ENCODE peak calls at places on chromosomes 13 and 19, in seven cellular contexts. One of them, this sample, is unnamed. For H3K4me1 and H3K36me3, the result is how much of the 10 kb centered on the place peaks cover.

GRCh38 chr19:2661615-2662014 is 40.9 kb downstream of the GNG7 start:
- DNase-seq in aorta: no peak
- DNase-seq in ovary: no peak
- DNase-seq in heart left ventricle: no peak
- DNase-seq in heart right ventricle: no peak
- DNase-seq in HCT116: peak
- DNase-seq in IMR-90: no peak
- DNase-seq in this sample: no peak

GRCh38 chr19:55158848-55159793 is 1.6 kb upstream of the TNNI3 start:
- DNase-seq in ovary: no peak
- DNase-seq in IMR-90: no peak
- DNase-seq in aorta: no peak
- DNase-seq in HCT116: no peak
- DNase-seq in heart right ventricle: peak
- DNase-seq in heart left ventricle: peak
- DNase-seq in this sample: no peak

GRCh38 chr19:38401148-38401547 is 1.7 kb upstream of the FAM98C start:
- DNase-seq in heart right ventricle: no peak
- DNase-seq in aorta: no peak
- DNase-seq in heart left ventricle: no peak
- DNase-seq in IMR-90: peak
- DNase-seq in HCT116: no peak
- DNase-seq in ovary: no peak
- DNase-seq in this sample: no peak

GRCh38 chr13:59914556-59914955 is 249.2 kb downstream of the DIAPH3 start:
- DNase-seq in aorta: no peak
- DNase-seq in ovary: no peak
- DNase-seq in heart left ventricle: no peak
- DNase-seq in HCT116: no peak
- DNase-seq in IMR-90: peak
- DNase-seq in heart right ventricle: no peak
- DNase-seq in this sample: no peak

GRCh38 chr19:42246143-42246868 is 3.9 kb upstream of the GSK3A start:
- DNase-seq in heart right ventricle: peak
- DNase-seq in aorta: peak
- DNase-seq in HCT116: no peak
- DNase-seq in heart left ventricle: peak
- DNase-seq in ovary: peak
- DNase-seq in IMR-90: peak
- DNase-seq in this sample: peak

GRCh38 chr13:42022796-42023493 is 25.5 kb upstream of the DGKH start:
- DNase-seq in aorta: no peak
- DNase-seq in heart right ventricle: no peak
- DNase-seq in ovary: no peak
- DNase-seq in HCT116: no peak
- DNase-seq in heart left ventricle: no peak
- DNase-seq in IMR-90: no peak
- DNase-seq in this sample: no peak

GRCh38 chr19:34411216-34411615 is 7.0 kb downstream of the PDCD2L start:
- DNase-seq in aorta: no peak
- DNase-seq in heart left ventricle: no peak
- DNase-seq in heart right ventricle: no peak
- DNase-seq in IMR-90: no peak
- DNase-seq in ovary: no peak
- DNase-seq in HCT116: no peak
- DNase-seq in this sample: no peak

GRCh38 chr13:56349866-56350265 is 790.9 kb upstream of the PRR20A start:
- DNase-seq in ovary: no peak
- DNase-seq in IMR-90: no peak
- DNase-seq in HCT116: no peak
- DNase-seq in aorta: no peak
- DNase-seq in heart left ventricle: no peak
- DNase-seq in heart right ventricle: no peak
- DNase-seq in this sample: no peak

GRCh38 chr13:37481005-37481857 is 117.3 kb downstream of the POSTN start:
- DNase-seq in ovary: no peak
- DNase-seq in aorta: no peak
- DNase-seq in IMR-90: peak
- DNase-seq in heart right ventricle: no peak
- DNase-seq in HCT116: no peak
- DNase-seq in heart left ventricle: no peak
- DNase-seq in this sample: no peak

GRCh38 chr13:75222031-75222430 is 259.9 kb downstream of the TBC1D4 start:
- DNase-seq in aorta: no peak
- DNase-seq in IMR-90: peak
- DNase-seq in heart right ventricle: no peak
- DNase-seq in ovary: no peak
- DNase-seq in HCT116: no peak
- DNase-seq in heart left ventricle: no peak
- DNase-seq in this sample: no peak

GRCh38 chr19:49019242-49019932 is 2.5 kb upstream of the LHB start:
- DNase-seq in heart right ventricle: peak
- DNase-seq in ovary: peak
- DNase-seq in heart left ventricle: peak
- DNase-seq in HCT116: peak
- DNase-seq in IMR-90: peak
- DNase-seq in aorta: peak
- DNase-seq in this sample: peak

GRCh38 chr13:110677731-110678545 is 28.0 kb downstream of the CARS2 start:
- DNase-seq in heart right ventricle: no peak
- DNase-seq in IMR-90: peak
- DNase-seq in heart left ventricle: no peak
- DNase-seq in HCT116: no peak
- DNase-seq in ovary: no peak
- DNase-seq in aorta: no peak
- DNase-seq in this sample: no peak

GRCh38 chr13:73521291-73521626 is 462.5 kb downstream of the KLF5 start:
- DNase-seq in heart right ventricle: no peak
- DNase-seq in ovary: no peak
- DNase-seq in aorta: no peak
- DNase-seq in IMR-90: no peak
- DNase-seq in heart left ventricle: no peak
- DNase-seq in HCT116: no peak
- DNase-seq in this sample: no peak
- H3K4me3 ChIP-seq in heart right ventricle: no peak
- H3K4me3 ChIP-seq in ovary: no peak
- H3K4me3 ChIP-seq in aorta: no peak
- H3K4me3 ChIP-seq in IMR-90: no peak
- H3K4me3 ChIP-seq in heart left ventricle: no peak
- H3K4me3 ChIP-seq in HCT116: no peak
- H3K4me3 ChIP-seq in this sample: no peak

DNA sequence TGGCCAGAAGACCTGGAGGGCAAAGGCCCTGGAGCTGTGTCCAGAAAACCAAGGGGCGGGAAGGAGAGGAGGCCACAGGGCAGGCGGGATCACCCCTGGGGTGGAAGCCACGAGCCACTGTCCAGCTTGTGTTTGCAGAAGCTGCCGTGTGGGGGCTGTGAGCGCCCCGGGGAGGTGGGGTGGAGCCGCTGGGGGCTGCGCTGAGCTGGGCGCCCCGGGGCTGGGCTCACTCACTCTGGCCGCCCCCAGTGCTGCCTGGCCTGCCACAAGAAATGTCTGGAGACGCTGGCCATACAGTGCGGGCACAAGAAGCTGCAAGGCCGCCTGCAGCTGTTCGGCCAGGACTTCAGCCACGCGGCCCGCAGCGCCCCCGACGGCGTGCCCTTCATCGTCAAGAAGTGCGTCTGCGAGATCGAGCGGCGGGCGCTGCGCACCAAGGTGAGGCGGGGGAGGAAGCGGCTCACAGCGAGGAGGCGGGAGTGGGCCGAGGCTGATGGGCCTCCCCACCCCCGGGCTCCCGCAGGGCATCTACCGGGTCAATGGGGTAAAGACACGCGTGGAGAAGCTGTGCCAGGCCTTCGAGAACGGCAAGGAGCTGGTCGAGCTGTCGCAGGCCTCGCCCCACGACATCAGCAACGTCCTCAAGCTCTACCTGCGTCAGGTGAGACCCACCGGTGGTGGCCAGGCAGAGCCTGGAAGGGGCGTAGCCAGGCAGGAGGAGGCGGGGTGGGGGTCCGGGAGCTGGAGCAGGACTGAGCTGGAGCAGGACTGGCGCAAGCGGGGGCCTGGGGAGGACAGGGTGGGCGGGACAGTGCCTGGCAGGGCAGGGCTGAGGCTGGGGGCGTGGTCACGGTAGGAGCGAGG is 13.6 kb downstream of the POLR2E start:
- DNase-seq in heart right ventricle: peak
- DNase-seq in aorta: peak
- DNase-seq in ovary: peak
- DNase-seq in heart left ventricle: no peak
- DNase-seq in IMR-90: no peak
- DNase-seq in HCT116: no peak
- DNase-seq in this sample: no peak
- H3K4me1 ChIP-seq in heart right ventricle: under half
- H3K4me1 ChIP-seq in aorta: under half
- H3K4me1 ChIP-seq in ovary: under half
- H3K4me1 ChIP-seq in heart left ventricle: under half
- H3K4me1 ChIP-seq in IMR-90: under half
- H3K4me1 ChIP-seq in HCT116: under half
- H3K4me1 ChIP-seq in this sample: under half

GRCh38 chr13:51420681-51421476 is 32.0 kb downstream of the INTS6 start:
- DNase-seq in aorta: no peak
- DNase-seq in HCT116: no peak
- DNase-seq in heart left ventricle: no peak
- DNase-seq in heart right ventricle: no peak
- DNase-seq in IMR-90: no peak
- DNase-seq in ovary: no peak
- DNase-seq in this sample: no peak

GRCh38 chr13:51417716-51418115 is 35.1 kb downstream of the INTS6 start:
- DNase-seq in HCT116: no peak
- DNase-seq in heart right ventricle: no peak
- DNase-seq in aorta: no peak
- DNase-seq in ovary: no peak
- DNase-seq in heart left ventricle: no peak
- DNase-seq in IMR-90: no peak
- DNase-seq in this sample: no peak

GRCh38 chr13:51419015-51419636 is 33.7 kb downstream of the INTS6 start:
- DNase-seq in HCT116: no peak
- DNase-seq in IMR-90: no peak
- DNase-seq in heart right ventricle: no peak
- DNase-seq in aorta: no peak
- DNase-seq in ovary: no peak
- DNase-seq in heart left ventricle: no peak
- DNase-seq in this sample: no peak

GRCh38 chr13:51412431-51412830 is 40.4 kb downstream of the INTS6 start:
- DNase-seq in ovary: no peak
- DNase-seq in aorta: no peak
- DNase-seq in heart left ventricle: no peak
- DNase-seq in IMR-90: no peak
- DNase-seq in HCT116: no peak
- DNase-seq in heart right ventricle: no peak
- DNase-seq in this sample: no peak

DNA sequence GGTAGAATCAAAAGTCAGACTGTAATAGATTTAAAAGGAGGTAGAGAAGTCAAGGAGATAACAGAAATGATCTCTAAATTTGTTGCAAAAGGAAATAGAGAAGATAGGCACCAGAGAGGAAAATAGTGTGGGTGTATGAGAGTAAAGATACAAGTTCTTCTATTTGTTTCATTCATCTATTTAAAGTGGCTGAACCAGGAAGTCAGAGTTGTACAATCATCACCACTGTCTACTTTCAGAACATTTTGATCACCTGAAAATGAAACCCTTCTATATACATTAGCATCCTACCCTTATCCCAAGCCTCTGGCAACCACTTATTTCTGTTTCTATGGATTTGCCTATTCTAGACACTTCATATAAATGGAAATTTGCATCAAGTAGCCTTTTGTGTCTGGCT is 36.7 kb downstream of the INTS6 start:
- DNase-seq in heart left ventricle: no peak
- DNase-seq in heart right ventricle: no peak
- DNase-seq in IMR-90: no peak
- DNase-seq in ovary: no peak
- DNase-seq in aorta: no peak
- DNase-seq in HCT116: no peak
- DNase-seq in this sample: no peak
- H3K36me3 ChIP-seq in heart left ventricle: under half
- H3K36me3 ChIP-seq in heart right ventricle: under half
- H3K36me3 ChIP-seq in IMR-90: under half
- H3K36me3 ChIP-seq in ovary: under half
- H3K36me3 ChIP-seq in aorta: under half
- H3K36me3 ChIP-seq in HCT116: under half
- H3K36me3 ChIP-seq in this sample: under half

GRCh38 chr19:11887618-11888531 is at the start of gene ZNF69:
- DNase-seq in HCT116: no peak
- DNase-seq in IMR-90: peak
- DNase-seq in heart left ventricle: peak
- DNase-seq in heart right ventricle: peak
- DNase-seq in aorta: peak
- DNase-seq in ovary: peak
- DNase-seq in this sample: peak

GRCh38 chr19:11881151-11881800 is 6.3 kb upstream of the ZNF69 start:
- DNase-seq in HCT116: peak
- DNase-seq in aorta: peak
- DNase-seq in heart right ventricle: peak
- DNase-seq in ovary: peak
- DNase-seq in IMR-90: peak
- DNase-seq in heart left ventricle: peak
- DNase-seq in this sample: peak

GRCh38 chr19:11890634-11891033 is 3.1 kb downstream of the ZNF69 start:
- DNase-seq in ovary: no peak
- DNase-seq in aorta: no peak
- DNase-seq in HCT116: no peak
- DNase-seq in IMR-90: no peak
- DNase-seq in heart right ventricle: no peak
- DNase-seq in heart left ventricle: no peak
- DNase-seq in this sample: no peak

DNA sequence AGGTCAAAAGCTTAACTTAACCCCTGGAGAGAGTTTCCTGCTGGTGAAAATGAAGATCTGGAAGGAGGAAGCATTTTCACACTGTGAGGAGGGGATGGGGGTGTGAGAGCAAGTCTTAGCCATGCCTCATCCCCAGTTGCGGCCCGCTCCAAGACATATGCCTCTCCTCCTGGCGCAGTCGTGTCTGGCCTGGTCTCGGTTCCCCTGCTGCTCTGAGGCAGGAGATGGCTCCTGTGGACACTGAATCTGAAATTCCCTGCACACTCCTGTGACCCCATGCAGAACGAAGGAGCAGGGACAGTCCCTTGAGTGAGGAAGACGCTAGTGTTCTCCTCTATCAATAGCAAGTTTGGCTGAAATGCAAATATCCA is 350 bp upstream of the ZNF69 start:
- DNase-seq in HCT116: no peak
- DNase-seq in heart right ventricle: no peak
- DNase-seq in ovary: no peak
- DNase-seq in heart left ventricle: no peak
- DNase-seq in IMR-90: no peak
- DNase-seq in aorta: no peak
- DNase-seq in this sample: peak
- H3K4me3 ChIP-seq in HCT116: no peak
- H3K4me3 ChIP-seq in heart right ventricle: peak
- H3K4me3 ChIP-seq in ovary: peak
- H3K4me3 ChIP-seq in heart left ventricle: peak
- H3K4me3 ChIP-seq in IMR-90: peak
- H3K4me3 ChIP-seq in aorta: no peak
- H3K4me3 ChIP-seq in this sample: peak